ENCODE peak calls at places on chromosomes 7 and 10, in five cellular contexts. One of them, this sample, is unnamed.

GRCh38 chr7:33258561-33258960 is 129.2 kb downstream of the BBS9 start:
- DNase-seq in A549: no peak
- DNase-seq in IMR-90: peak; percentile 64
- DNase-seq in GM12878: no peak
- DNase-seq in K562: no peak
- DNase-seq in this sample: no peak

GRCh38 chr10:43251664-43252165 is 15.2 kb downstream of the RASGEF1A start:
- DNase-seq in A549: no peak
- DNase-seq in IMR-90: no peak
- DNase-seq in GM12878: no peak
- DNase-seq in K562: no peak
- DNase-seq in this sample: no peak

GRCh38 chr7:6026011-6026819 is 5.0 kb upstream of the ANKRD61 start:
- DNase-seq in A549: peak; percentile 74
- DNase-seq in IMR-90: peak; percentile 20
- DNase-seq in GM12878: peak; percentile 23
- DNase-seq in K562: peak; percentile 69
- DNase-seq in this sample: peak; percentile 64

GRCh38 chr7:74494076-74494548 is 40.4 kb downstream of the GTF2IRD1 start:
- DNase-seq in A549: no peak
- DNase-seq in IMR-90: no peak
- DNase-seq in GM12878: no peak
- DNase-seq in K562: no peak
- DNase-seq in this sample: peak; percentile 65

GRCh38 chr7:27424749-27425148 is 182.1 kb downstream of the EVX1 start:
- DNase-seq in A549: no peak
- DNase-seq in IMR-90: no peak
- DNase-seq in GM12878: no peak
- DNase-seq in K562: no peak
- DNase-seq in this sample: no peak

GRCh38 chr7:103706805-103707204 is 260.8 kb upstream of the SLC26A5 start:
- DNase-seq in A549: no peak
- DNase-seq in IMR-90: no peak
- DNase-seq in GM12878: no peak
- DNase-seq in K562: no peak
- DNase-seq in this sample: no peak

GRCh38 chr10:120783901-120784300 is 67.3 kb upstream of the WDR11 start:
- DNase-seq in A549: no peak
- DNase-seq in IMR-90: no peak
- DNase-seq in GM12878: no peak
- DNase-seq in K562: no peak
- DNase-seq in this sample: no peak

GRCh38 chr10:31142026-31142425 is 110.4 kb upstream of the ZNF438 start:
- DNase-seq in A549: no peak
- DNase-seq in IMR-90: peak; percentile 90
- DNase-seq in GM12878: no peak
- DNase-seq in K562: no peak
- DNase-seq in this sample: no peak

GRCh38 chr7:157904866-157905215 is 568.0 kb downstream of the DNAJB6 start:
- DNase-seq in A549: no peak
- DNase-seq in IMR-90: no peak
- DNase-seq in GM12878: no peak
- DNase-seq in K562: no peak
- DNase-seq in this sample: no peak

GRCh38 chr10:13528138-13528874 is 508 bp downstream of the BEND7 start:
- DNase-seq in A549: peak; percentile 18
- DNase-seq in IMR-90: no peak
- DNase-seq in GM12878: no peak
- DNase-seq in K562: peak; percentile 18
- DNase-seq in this sample: no peak

GRCh38 chr10:70355234-70356021 is 27.0 kb downstream of the LRRC20 start:
- DNase-seq in A549: no peak
- DNase-seq in IMR-90: no peak
- DNase-seq in GM12878: peak; percentile 94
- DNase-seq in K562: no peak
- DNase-seq in this sample: no peak
- TF ChIP-seq RFX5 in A549: no peak
- TF ChIP-seq RFX5 in IMR-90: no peak
- TF ChIP-seq RFX5 in GM12878: no peak
- TF ChIP-seq RFX5 in K562: no peak
- TF ChIP-seq RFX5 in this sample: no peak

GRCh38 chr7:2241580-2242540 is at the start of the genes MRM2 and NUDT1:
- DNase-seq in A549: peak; percentile 82
- DNase-seq in IMR-90: peak; percentile 62
- DNase-seq in GM12878: no peak
- DNase-seq in K562: peak; percentile 93
- DNase-seq in this sample: peak; percentile 74

GRCh38 chr7:2243483-2243840 is 1.4 kb downstream of the NUDT1 start:
- DNase-seq in A549: no peak
- DNase-seq in IMR-90: no peak
- DNase-seq in GM12878: no peak
- DNase-seq in K562: no peak
- DNase-seq in this sample: no peak

GRCh38 chr7:2245883-2246679 is 4.1 kb downstream of the NUDT1 start:
- DNase-seq in A549: no peak
- DNase-seq in IMR-90: no peak
- DNase-seq in GM12878: no peak
- DNase-seq in K562: no peak
- DNase-seq in this sample: no peak

GRCh38 chr7:2244404-2244803 is 2.4 kb downstream of the NUDT1 start:
- DNase-seq in A549: no peak
- DNase-seq in IMR-90: no peak
- DNase-seq in GM12878: no peak
- DNase-seq in K562: no peak
- DNase-seq in this sample: no peak

DNA sequence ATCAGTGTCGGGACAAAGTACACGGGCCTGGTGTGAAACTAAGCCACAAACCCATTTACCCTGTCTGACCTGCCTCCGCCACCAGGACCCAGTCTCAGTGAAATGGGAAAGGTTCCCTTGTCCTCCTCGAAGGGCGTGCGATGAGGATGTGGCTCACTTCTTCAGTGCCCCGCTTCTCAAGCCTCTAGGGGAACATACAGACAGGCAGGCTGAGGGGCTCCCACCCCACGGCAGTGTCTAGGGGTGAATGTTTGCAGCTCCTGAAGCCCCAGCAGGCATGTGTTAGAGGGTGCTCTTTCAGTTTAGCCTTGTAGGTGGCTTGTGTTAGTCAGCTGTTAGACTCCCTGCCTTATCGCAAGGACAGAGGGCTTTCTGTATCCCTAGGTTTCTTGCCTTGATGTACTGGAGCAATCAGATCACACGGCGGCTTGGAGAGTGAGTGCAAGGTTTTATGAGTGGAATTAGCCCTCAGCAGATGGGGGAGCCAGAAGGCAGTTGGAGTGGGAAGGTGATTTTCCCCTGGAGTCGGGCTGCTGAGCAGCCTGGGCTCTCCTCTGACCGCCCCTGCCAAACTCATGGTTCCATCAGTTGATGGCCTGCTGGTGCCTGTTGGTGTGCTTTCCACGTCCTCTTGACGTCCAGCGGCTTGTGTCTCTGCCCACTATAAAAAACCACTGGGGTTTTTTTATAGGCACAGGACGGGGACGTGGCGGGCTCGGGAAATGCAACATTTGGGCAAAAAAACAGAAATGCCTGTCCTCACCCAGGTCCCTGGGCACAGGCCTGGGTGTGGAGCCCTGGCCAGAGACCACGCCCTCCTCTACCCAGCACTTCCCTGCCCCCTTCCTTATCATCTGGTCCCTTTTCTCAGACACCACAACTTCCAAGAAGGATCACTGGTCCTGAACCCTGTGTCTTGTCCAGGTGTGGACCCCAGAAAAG is 786 bp downstream of the NUDT1 start:
- DNase-seq in A549: peak; percentile 32
- DNase-seq in IMR-90: peak; percentile 20
- DNase-seq in GM12878: no peak
- DNase-seq in K562: peak; percentile 81
- DNase-seq in this sample: peak; percentile 26
- TF ChIP-seq RFX5 in A549: no peak
- TF ChIP-seq RFX5 in IMR-90: no peak
- TF ChIP-seq RFX5 in GM12878: no peak
- TF ChIP-seq RFX5 in K562: no peak
- TF ChIP-seq RFX5 in this sample: no peak

DNA sequence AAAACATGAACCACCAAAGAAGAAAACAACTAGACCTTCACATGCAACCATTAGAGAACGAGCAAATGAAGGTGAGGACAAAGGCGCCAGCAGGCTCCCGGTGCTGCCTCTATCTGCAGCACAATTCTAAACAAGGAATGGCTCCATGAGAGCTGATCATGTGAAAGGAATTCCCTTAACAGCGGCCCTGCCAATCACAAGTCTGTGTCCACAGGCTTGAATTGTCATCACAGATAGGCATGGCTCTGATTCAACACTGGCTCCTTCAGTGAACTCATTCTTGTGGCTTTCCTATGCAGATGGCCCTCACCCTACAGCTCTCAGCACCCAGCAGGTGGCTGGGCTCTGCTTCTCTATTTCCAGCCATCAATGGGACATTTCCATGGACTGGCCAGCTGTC is 36.3 kb downstream of the LAMB1 start:
- DNase-seq in A549: no peak
- DNase-seq in IMR-90: peak; percentile 85
- DNase-seq in GM12878: no peak
- DNase-seq in K562: no peak
- DNase-seq in this sample: peak; percentile 90
- TF ChIP-seq RFX5 in A549: no peak
- TF ChIP-seq RFX5 in IMR-90: no peak
- TF ChIP-seq RFX5 in GM12878: no peak
- TF ChIP-seq RFX5 in K562: no peak
- TF ChIP-seq RFX5 in this sample: no peak

GRCh38 chr7:17333227-17333626 is 34.8 kb downstream of the AHR start:
- DNase-seq in A549: no peak
- DNase-seq in IMR-90: peak; percentile 12
- DNase-seq in GM12878: no peak
- DNase-seq in K562: no peak
- DNase-seq in this sample: no peak
- TF ChIP-seq RFX5 in A549: no peak
- TF ChIP-seq RFX5 in IMR-90: no peak
- TF ChIP-seq RFX5 in GM12878: no peak
- TF ChIP-seq RFX5 in K562: no peak
- TF ChIP-seq RFX5 in this sample: no peak

This sample was measured in HepG2.